ENCODE peak calls at places on chromosomes 5 and 9, in six cellular contexts. H is gastrocnemius medialis; E is CD8-positive, alpha-beta T cell; V is IMR-90; M is uterus; U is adipocyte. D is an unnamed sample. For H3K4me1, the result is how much of the 10 kb centered on the place peaks cover.

GRCh38 chr5:115773010-115773580 is 43.4 kb downstream of the CDO1 start:
- DNase-seq in H (no peak), E (no peak), V (no peak), M (no peak), U (no peak), D (no peak)

GRCh38 chr9:80026121-80026520 is 454.4 kb downstream of the TLE4 start:
- DNase-seq in H (no peak), E (no peak), V (no peak), M (no peak), U (peak), D (no peak)

GRCh38 chr9:69195681-69196080 is 21.6 kb downstream of the TJP2 start:
- DNase-seq in H (no peak), E (no peak), V (no peak), M (no peak), U (no peak), D (no peak)

GRCh38 chr9:124674651-124675050 is 96.5 kb downstream of the NR6A1 start:
- DNase-seq in H (no peak), E (no peak), V (no peak), M (no peak), U (no peak), D (no peak)

GRCh38 chr9:78613006-78613405 is 316.1 kb downstream of the PSAT1 start:
- DNase-seq in H (no peak), E (no peak), V (no peak), M (no peak), U (no peak), D (no peak)

GRCh38 chr5:34503379-34504346 is 152.5 kb upstream of the RAI14 start:
- DNase-seq in H (no peak), E (no peak), V (no peak), M (no peak), U (no peak), D (no peak)

GRCh38 chr9:88378317-88378716 is 9.9 kb upstream of the SPIN1 start:
- DNase-seq in H (no peak), E (no peak), V (peak), M (no peak), U (no peak), D (no peak)

GRCh38 chr9:106874657-106875056 is 11.7 kb downstream of the ZNF462 start:
- DNase-seq in H (no peak), E (no peak), V (peak), M (no peak), U (no peak), D (no peak)

GRCh38 chr5:142969186-142969585 is 199.0 kb downstream of the ARHGAP26 start:
- DNase-seq in H (no peak), E (no peak), V (no peak), M (no peak), U (no peak), D (no peak)

GRCh38 chr5:88813805-88814584 is 69.0 kb downstream of the MEF2C start:
- DNase-seq in H (no peak), E (no peak), V (no peak), M (no peak), U (no peak), D (no peak)

DNA sequence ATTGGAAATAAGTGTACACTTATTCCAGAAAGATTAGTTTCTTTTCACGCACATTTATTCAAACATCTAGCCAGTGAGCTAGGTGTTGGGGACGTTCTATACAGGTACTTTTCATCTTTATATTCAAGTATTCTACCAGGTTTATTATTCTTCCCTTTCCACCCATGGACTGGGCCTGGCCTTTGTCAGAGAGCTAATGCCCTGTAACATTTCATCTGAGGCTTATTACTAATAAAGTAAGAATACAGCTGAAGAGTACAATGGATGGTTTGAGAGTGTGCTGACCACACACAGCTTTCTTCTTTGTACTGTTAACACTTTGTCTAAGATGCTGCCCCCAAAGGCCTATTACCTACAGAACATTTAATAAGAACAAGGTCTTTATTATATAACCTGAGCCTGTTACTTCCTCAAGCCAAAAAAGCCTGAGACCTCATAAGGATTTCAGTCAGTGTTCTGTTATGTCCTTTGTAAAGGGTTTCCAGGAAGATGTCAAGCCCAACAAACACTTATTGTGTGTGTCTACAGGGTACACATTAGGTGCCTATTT is 93.5 kb downstream of the ZNF608 start:
- DNase-seq in H (no peak), E (no peak), V (no peak), M (no peak), U (no peak), D (no peak)
- H3K4me1 ChIP-seq in H (half or more), E (under half), V (under half), M (under half), U (half or more), D (under half)

GRCh38 chr9:12784461-12785250 is 9.8 kb downstream of the LURAP1L start:
- DNase-seq in H (peak), E (no peak), V (peak), M (no peak), U (peak), D (no peak)

GRCh38 chr9:12785251-12785880 is 10.5 kb downstream of the LURAP1L start:
- DNase-seq in H (no peak), E (no peak), V (peak), M (peak), U (no peak), D (no peak)

GRCh38 chr9:12790026-12790425 is 15.2 kb downstream of the LURAP1L start:
- DNase-seq in H (no peak), E (no peak), V (no peak), M (no peak), U (peak), D (no peak)

GRCh38 chr9:12783767-12784460 is 9.1 kb downstream of the LURAP1L start:
- DNase-seq in H (no peak), E (no peak), V (no peak), M (no peak), U (no peak), D (no peak)

DNA sequence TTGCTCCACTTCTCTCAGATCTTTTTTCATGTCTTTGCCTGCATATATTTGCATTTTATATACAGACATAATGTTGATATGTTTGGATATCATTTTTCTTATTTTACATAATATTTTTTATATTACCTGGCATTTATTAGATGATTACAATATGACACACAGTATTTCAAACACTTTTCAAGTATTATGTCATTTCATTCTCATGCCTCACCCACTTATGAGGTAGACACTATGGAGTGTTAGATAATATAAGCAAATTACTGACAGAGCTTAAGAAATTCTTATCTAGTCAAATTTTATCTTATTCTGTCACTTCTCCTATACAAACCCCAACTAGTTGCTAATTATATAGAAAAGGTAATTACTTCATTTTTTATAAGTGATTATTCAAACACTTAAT is 11.1 kb downstream of the LURAP1L start:
- DNase-seq in H (no peak), E (no peak), V (no peak), M (no peak), U (no peak), D (no peak)
- H3K4me1 ChIP-seq in H (under half), E (under half), V (under half), M (under half), U (under half), D (under half)

GRCh38 chr9:110078626-110079025 is 129.3 kb downstream of the C9orf152 start:
- DNase-seq in H (no peak), E (no peak), V (no peak), M (no peak), U (no peak), D (no peak)

GRCh38 chr9:110077926-110078325 is 130.0 kb downstream of the C9orf152 start:
- DNase-seq in H (no peak), E (no peak), V (no peak), M (no peak), U (peak), D (no peak)

GRCh38 chr9:110081395-110081794 is 126.6 kb downstream of the C9orf152 start:
- DNase-seq in H (no peak), E (no peak), V (peak), M (no peak), U (peak), D (no peak)

GRCh38 chr9:110073356-110073666 is 134.6 kb downstream of the C9orf152 start:
- DNase-seq in H (no peak), E (no peak), V (no peak), M (no peak), U (no peak), D (no peak)

DNA sequence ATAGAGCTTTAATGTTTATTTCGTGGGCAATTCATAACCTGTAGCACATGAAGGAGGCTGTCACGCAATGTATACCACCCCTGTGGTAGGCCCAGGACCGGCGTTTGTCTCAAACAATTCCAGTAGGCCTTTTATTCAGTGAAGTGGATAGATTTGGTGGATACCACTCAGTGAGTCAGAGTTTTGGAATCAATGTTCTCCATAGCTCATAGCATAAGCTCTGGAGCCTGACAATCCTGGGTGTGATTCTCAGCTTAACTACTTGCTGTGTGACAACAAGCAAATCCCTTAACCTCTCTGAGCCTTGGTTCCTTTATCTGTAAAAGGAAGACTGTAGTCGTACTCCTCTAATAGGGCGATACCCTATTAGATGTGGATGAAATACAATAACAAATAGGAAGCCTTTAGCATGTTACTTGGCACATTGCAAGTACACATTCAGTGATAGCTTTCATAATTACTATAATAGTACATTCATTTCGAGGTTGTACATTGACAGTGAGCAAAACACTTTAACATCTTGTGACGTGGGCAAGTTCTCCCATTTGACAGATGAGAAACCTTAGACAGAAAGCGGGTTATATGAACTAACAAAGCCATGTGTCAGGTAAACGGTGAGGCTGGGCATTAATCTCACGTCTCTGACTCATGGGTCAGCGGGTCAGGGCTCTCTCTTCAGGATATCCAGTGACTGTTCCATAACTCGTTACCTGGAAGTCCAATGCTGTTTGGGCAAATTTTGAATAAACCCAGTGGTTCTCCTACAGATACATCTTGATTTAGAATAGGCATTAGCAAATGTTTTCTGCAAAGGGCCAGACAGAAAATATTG is 130.8 kb downstream of the C9orf152 start:
- DNase-seq in H (no peak), E (no peak), V (peak), M (no peak), U (peak), D (no peak)
- H3K4me1 ChIP-seq in H (under half), E (under half), V (under half), M (under half), U (half or more), D (under half)

GRCh38 chr5:139652788-139653241 is 4.7 kb downstream of the CXXC5 start:
- DNase-seq in H (no peak), E (no peak), V (no peak), M (no peak), U (peak), D (no peak)
- H3K4me1 ChIP-seq in H (half or more), E (half or more), V (half or more), M (under half), U (half or more), D (half or more)

DNA sequence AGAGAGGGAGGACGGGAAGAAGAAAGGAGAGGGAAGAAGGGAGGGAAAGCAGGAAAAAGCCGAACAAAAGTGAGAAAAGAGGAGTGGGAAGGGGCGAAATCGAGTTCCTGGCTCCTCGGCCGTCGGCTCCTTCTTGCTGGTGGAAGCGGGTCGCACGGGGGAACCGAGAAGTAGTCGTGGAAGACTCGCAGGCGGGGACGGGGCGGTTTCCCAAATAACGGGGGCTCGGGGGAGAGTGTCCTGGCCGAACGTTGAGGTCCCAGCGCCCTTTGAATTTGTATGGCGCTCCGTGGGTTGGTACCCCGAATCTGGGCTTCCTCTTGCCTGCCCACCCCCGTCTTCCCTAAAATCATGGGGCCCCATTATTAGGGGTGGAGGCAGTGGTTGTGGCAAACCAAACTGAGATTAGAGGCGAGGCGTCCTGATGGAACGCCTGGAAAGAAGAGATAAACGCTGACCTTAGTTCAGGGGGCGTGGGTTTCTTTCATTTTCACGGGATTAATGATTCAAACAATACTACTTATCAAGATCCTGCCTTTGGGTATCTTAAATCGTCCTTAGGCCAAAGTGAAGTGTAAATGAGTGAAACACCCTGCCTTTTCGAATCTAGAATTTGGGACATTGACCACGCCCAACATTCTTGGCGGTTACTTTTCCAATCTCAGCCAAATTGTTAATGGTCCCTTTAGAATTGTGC is 859 bp upstream of the UBTD2 start:
- DNase-seq in H (peak), E (no peak), V (no peak), M (no peak), U (peak), D (peak)
- H3K4me1 ChIP-seq in H (under half), E (under half), V (under half), M (under half), U (under half), D (under half)

DNA sequence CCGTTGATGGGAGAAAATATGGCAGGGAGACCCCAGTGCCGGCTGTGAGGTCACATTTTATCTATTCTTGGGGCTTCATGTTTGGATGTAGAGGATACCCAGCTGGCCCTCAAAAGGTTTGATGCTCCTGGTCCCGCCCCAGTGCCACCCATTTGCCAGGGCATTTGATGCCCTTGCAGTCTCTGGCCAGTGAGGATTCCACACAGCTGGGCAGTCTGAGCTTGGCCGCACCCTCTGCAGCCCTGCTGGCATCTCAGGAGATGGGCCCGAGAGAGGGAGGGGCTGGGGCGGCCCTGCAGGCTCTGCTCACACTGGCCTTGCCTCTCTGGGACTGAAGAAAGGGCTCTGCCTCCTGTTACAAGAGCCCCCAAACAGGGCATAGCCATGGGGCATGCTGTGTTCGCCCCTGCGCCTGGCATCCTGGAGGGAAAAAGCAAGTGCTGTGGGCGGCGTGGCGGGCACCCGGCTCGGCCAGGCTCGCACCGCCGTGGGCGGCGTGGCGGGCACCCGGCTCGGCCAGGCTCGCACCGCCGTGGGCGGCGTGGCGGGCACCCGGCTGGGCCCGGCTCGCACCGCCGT is 27.6 kb downstream of the ADAMTSL2 start:
- DNase-seq in H (no peak), E (no peak), V (no peak), M (no peak), U (no peak), D (no peak)
- H3K4me1 ChIP-seq in H (under half), E (under half), V (under half), M (under half), U (under half), D (under half)

DNA sequence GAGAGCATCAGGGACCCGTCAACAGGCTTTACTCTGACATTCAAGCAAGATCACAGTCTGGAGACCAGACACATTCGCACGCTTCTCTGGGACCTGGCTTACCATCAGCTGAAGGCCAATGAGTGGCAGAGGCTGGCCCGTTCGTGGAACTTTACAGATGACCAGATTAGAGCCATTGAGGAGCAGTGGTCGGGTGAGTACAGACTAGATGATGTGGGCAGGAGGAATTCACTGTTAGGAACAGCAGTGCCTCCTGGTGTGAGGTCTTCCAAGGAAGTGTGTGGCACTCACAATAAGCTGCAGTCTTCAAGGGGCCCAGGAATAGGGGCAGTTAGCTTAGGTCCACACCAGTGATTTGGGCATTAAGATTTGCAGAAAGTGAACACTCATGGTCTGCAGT is 50.4 kb downstream of the POC5 start:
- DNase-seq in H (no peak), E (no peak), V (no peak), M (no peak), U (no peak), D (no peak)
- H3K4me1 ChIP-seq in H (under half), E (under half), V (under half), M (under half), U (under half), D (under half)

D was measured in psoas muscle.